ENCODE peak calls at places on chromosomes 16 and 17, in nine cellular contexts. P is mesenchymal stem cell; G is Daoy; X is cardiac muscle cell; E is GM10248; A is RWPE1; L is stimulated activated CD4-positive, alpha-beta T cell treated with anti-CD3 and anti-CD28 coated beads, Interleukin-1b, Interleukin-23, amount 100 ng/mL, for 24 hours; N is mucosa of descending colon; J is amygdala. I is an unnamed sample.

GRCh38 chr17:58302171-58302918 is 21.6 kb upstream of the MPO start:
- DNase-seq in P (no peak), G (no peak), X (no peak), E (no peak), A (no peak), L (no peak), N (no peak), J (no peak), I (no peak)

GRCh38 chr16:29777576-29778360 is at the start of gene ZG16:
- DNase-seq in P (no peak), G (no peak), X (no peak), E (no peak), A (no peak), L (no peak), N (no peak), J (no peak), I (no peak)

GRCh38 chr16:89723279-89724250 is 2.2 kb downstream of the ZNF276 start:
- DNase-seq in P (no peak), G (no peak), X (peak; percentile 36), E (no peak), A (no peak), L (no peak), N (peak; percentile 64), J (peak; percentile 96), I (no peak)

GRCh38 chr16:1535391-1536291 is 2.2 kb downstream of the TMEM204 start:
- DNase-seq in P (no peak), G (no peak), X (no peak), E (no peak), A (no peak), L (no peak), N (no peak), J (no peak), I (no peak)

GRCh38 chr17:41695954-41696720 is 7.5 kb downstream of the EIF1 start:
- DNase-seq in P (peak; percentile 86), G (peak; percentile 81), X (peak; percentile 90), E (peak; percentile 81), A (peak; percentile 77), L (peak; percentile 59), N (no peak), J (no peak), I (peak; percentile 49)

GRCh38 chr16:67375161-67375560 is 18.1 kb downstream of the TPPP3 start:
- DNase-seq in P (peak; percentile 9), G (no peak), X (no peak), E (no peak), A (no peak), L (no peak), N (no peak), J (no peak), I (no peak)

GRCh38 chr16:70437582-70438324 is 1.1 kb downstream of the ST3GAL2 start:
- DNase-seq in P (peak; percentile 75), G (peak; percentile 65), X (peak; percentile 71), E (no peak), A (no peak), L (no peak), N (no peak), J (no peak), I (no peak)

GRCh38 chr16:8849411-8850011 is 19.3 kb downstream of the CARHSP1 start:
- DNase-seq in P (peak; percentile 88), G (no peak), X (peak; percentile 84), E (no peak), A (peak; percentile 75), L (no peak), N (no peak), J (no peak), I (no peak)

GRCh38 chr16:69501956-69502457 is 63.8 kb upstream of the NFAT5 start:
- DNase-seq in P (peak; percentile 17), G (no peak), X (no peak), E (peak; percentile 59), A (no peak), L (no peak), N (no peak), J (no peak), I (no peak)

GRCh38 chr16:11410382-11411058 is 65.3 kb downstream of the RMI2 start:
- DNase-seq in P (no peak), G (peak; percentile 19), X (no peak), E (no peak), A (no peak), L (no peak), N (no peak), J (no peak), I (no peak)

GRCh38 chr16:50675686-50676610 is 5.2 kb downstream of the SNX20 start:
- DNase-seq in P (no peak), G (no peak), X (no peak), E (no peak), A (no peak), L (no peak), N (no peak), J (no peak), I (no peak)

GRCh38 chr17:18141210-18141803 is 32.8 kb downstream of the MYO15A start:
- DNase-seq in P (peak; percentile 64), G (peak; percentile 35), X (peak; percentile 64), E (peak; percentile 78), A (peak; percentile 49), L (peak; percentile 13), N (no peak), J (no peak), I (no peak)

GRCh38 chr17:7910281-7910680 is 5.8 kb downstream of the RNF227 start:
- DNase-seq in P (no peak), G (no peak), X (no peak), E (no peak), A (no peak), L (no peak), N (no peak), J (no peak), I (no peak)

GRCh38 chr17:47897561-47897960 is 1.5 kb downstream of the SP2 start:
- DNase-seq in P (no peak), G (no peak), X (no peak), E (no peak), A (no peak), L (no peak), N (no peak), J (no peak), I (no peak)

GRCh38 chr16:11794991-11795886 is 1.8 kb downstream of the ZC3H7A start:
- DNase-seq in P (no peak), G (no peak), X (no peak), E (no peak), A (no peak), L (no peak), N (peak; percentile 33), J (no peak), I (no peak)

GRCh38 chr16:67167588-67167987 is 2.8 kb upstream of the NOL3 start:
- DNase-seq in P (no peak), G (no peak), X (no peak), E (no peak), A (no peak), L (no peak), N (no peak), J (no peak), I (no peak)

GRCh38 chr17:3398310-3398709 is at the start of gene OR1E1:
- DNase-seq in P (no peak), G (no peak), X (no peak), E (no peak), A (no peak), L (no peak), N (no peak), J (no peak), I (no peak)

GRCh38 chr17:66123163-66123562 is 68.8 kb downstream of the CEP112 start:
- DNase-seq in P (peak; percentile 7), G (peak; percentile 16), X (peak; percentile 33), E (no peak), A (no peak), L (no peak), N (no peak), J (no peak), I (no peak)

GRCh38 chr17:71099003-71099710 is 929.8 kb downstream of the KCNJ2 start:
- DNase-seq in P (no peak), G (no peak), X (no peak), E (no peak), A (no peak), L (no peak), N (no peak), J (no peak), I (no peak)

GRCh38 chr17:80667462-80668277 is 123.0 kb downstream of the RPTOR start:
- DNase-seq in P (no peak), G (no peak), X (no peak), E (no peak), A (no peak), L (no peak), N (peak; percentile 20), J (no peak), I (no peak)

GRCh38 chr16:81121474-81121990 is 25.3 kb upstream of the GCSH start:
- DNase-seq in P (no peak), G (no peak), X (no peak), E (no peak), A (no peak), L (no peak), N (no peak), J (no peak), I (no peak)

GRCh38 chr17:80327518-80327917 is 66.9 kb downstream of the RNF213 start:
- DNase-seq in P (no peak), G (no peak), X (no peak), E (no peak), A (no peak), L (no peak), N (no peak), J (no peak), I (no peak)

GRCh38 chr16:12553191-12553590 is 250.5 kb downstream of the CPPED1 start:
- DNase-seq in P (no peak), G (no peak), X (no peak), E (no peak), A (no peak), L (no peak), N (no peak), J (no peak), I (no peak)

GRCh38 chr17:27072885-27073284 is 221.0 kb upstream of the WSB1 start:
- DNase-seq in P (no peak), G (no peak), X (no peak), E (no peak), A (no peak), L (no peak), N (no peak), J (no peak), I (no peak)

GRCh38 chr17:80558046-80558445 is 13.4 kb downstream of the RPTOR start:
- DNase-seq in P (no peak), G (no peak), X (no peak), E (no peak), A (no peak), L (no peak), N (no peak), J (no peak), I (no peak)

GRCh38 chr17:68349157-68349556 is 57.9 kb downstream of the ARSG start:
- DNase-seq in P (peak; percentile 56), G (no peak), X (no peak), E (peak; percentile 65), A (no peak), L (no peak), N (no peak), J (no peak), I (no peak)

GRCh38 chr16:66924527-66925321 is 611 bp downstream of the RRAD start:
- DNase-seq in P (peak; percentile 41), G (peak; percentile 46), X (no peak), E (peak; percentile 83), A (no peak), L (no peak), N (peak; percentile 71), J (no peak), I (no peak)

GRCh38 chr17:59746849-59747445 is 39.5 kb downstream of the VMP1 start:
- DNase-seq in P (peak; percentile 68), G (peak; percentile 33), X (peak; percentile 81), E (peak; percentile 50), A (peak; percentile 30), L (no peak), N (no peak), J (no peak), I (no peak)

GRCh38 chr16:82439678-82440293 is 187.0 kb upstream of the CDH13 start:
- DNase-seq in P (peak; percentile 2), G (peak; percentile 15), X (peak; percentile 16), E (peak; percentile 21), A (peak; percentile 38), L (no peak), N (no peak), J (no peak), I (no peak)

GRCh38 chr17:74344658-74345057 is 17.0 kb downstream of the BTBD17 start:
- DNase-seq in P (no peak), G (no peak), X (no peak), E (no peak), A (no peak), L (no peak), N (no peak), J (no peak), I (no peak)

GRCh38 chr16:27455700-27456099 is 53.7 kb downstream of the IL21R start:
- DNase-seq in P (no peak), G (no peak), X (peak; percentile 54), E (no peak), A (no peak), L (no peak), N (no peak), J (no peak), I (no peak)